ENCODE peak calls at places on chromosomes 13 and 19, in seven cellular contexts. B is cardiac muscle cell; E is CD8-positive, alpha-beta memory T cell; D is spleen; Q is fibroblast of lung; U is mesendoderm; J is body of pancreas. X is an unnamed sample.

GRCh38 chr13:58476176-58476575 is 844.6 kb downstream of the PCDH17 start:
- DNase-seq in Q (no peak), D (no peak), E (no peak), U (peak; percentile 92), J (no peak), B (no peak), X (no peak)

GRCh38 chr13:59415498-59415897 is 748.2 kb downstream of the DIAPH3 start:
- DNase-seq in E (no peak), U (no peak), Q (no peak), J (peak; percentile 52), B (peak; percentile 87), D (no peak), X (no peak)

GRCh38 chr13:24670927-24671326 is 9.3 kb upstream of the ATP12A start:
- DNase-seq in J (no peak), U (peak; percentile 93), E (no peak), Q (peak; percentile 20), D (no peak), B (peak; percentile 28), X (no peak)

GRCh38 chr13:95536629-95537241 is 15.8 kb upstream of the CLDN10 start:
- DNase-seq in J (peak; percentile 67), D (no peak), E (no peak), B (peak; percentile 43), Q (no peak), U (no peak), X (no peak)

GRCh38 chr19:40806385-40807146 is 7.6 kb downstream of the EGLN2 start:
- DNase-seq in E (peak; percentile 86), B (peak; percentile 77), D (peak; percentile 93), Q (peak; percentile 96), J (no peak), U (peak; percentile 100), X (peak; percentile 67)

GRCh38 chr13:78317030-78317429 is 286.3 kb downstream of the POU4F1 start:
- DNase-seq in B (peak; percentile 22), D (no peak), E (no peak), Q (no peak), U (peak; percentile 44), J (no peak), X (no peak)

GRCh38 chr13:21812192-21812626 is 141.3 kb downstream of the FGF9 start:
- DNase-seq in J (peak; percentile 26), B (peak; percentile 6), U (no peak), E (no peak), Q (no peak), D (no peak), X (no peak)

GRCh38 chr13:25776722-25777121 is 275.1 kb downstream of the SHISA2 start:
- DNase-seq in D (no peak), U (peak; percentile 93), Q (no peak), B (no peak), E (no peak), J (no peak), X (no peak)

GRCh38 chr13:99442273-99442895 is 58.9 kb upstream of the TM9SF2 start:
- DNase-seq in B (peak; percentile 67), J (peak; percentile 44), Q (peak; percentile 27), U (peak; percentile 46), E (peak; percentile 75), D (no peak), X (peak; percentile 40)

GRCh38 chr19:4506449-4507149 is 11.7 kb downstream of the PLIN4 start:
- DNase-seq in Q (peak; percentile 72), U (no peak), E (no peak), D (no peak), B (no peak), J (no peak), X (no peak)

GRCh38 chr13:97122381-97122996 is 99.6 kb upstream of the MBNL2 start:
- DNase-seq in Q (peak; percentile 80), E (no peak), D (no peak), B (no peak), J (no peak), U (no peak), X (no peak)

GRCh38 chr13:40787062-40787461 is 2.3 kb upstream of the SLC25A15 start:
- DNase-seq in E (no peak), D (no peak), B (no peak), Q (peak; percentile 72), U (no peak), J (no peak), X (no peak)

GRCh38 chr13:34816543-34816942 is 125.5 kb upstream of the NBEA start:
- DNase-seq in J (no peak), E (no peak), D (no peak), U (no peak), Q (peak; percentile 73), B (no peak), X (no peak)

GRCh38 chr13:91313103-91313502 is 34.4 kb upstream of the MIR17HG start:
- DNase-seq in U (peak; percentile 56), Q (peak; percentile 6), J (no peak), E (no peak), D (no peak), B (peak; percentile 29), X (no peak)

DNA sequence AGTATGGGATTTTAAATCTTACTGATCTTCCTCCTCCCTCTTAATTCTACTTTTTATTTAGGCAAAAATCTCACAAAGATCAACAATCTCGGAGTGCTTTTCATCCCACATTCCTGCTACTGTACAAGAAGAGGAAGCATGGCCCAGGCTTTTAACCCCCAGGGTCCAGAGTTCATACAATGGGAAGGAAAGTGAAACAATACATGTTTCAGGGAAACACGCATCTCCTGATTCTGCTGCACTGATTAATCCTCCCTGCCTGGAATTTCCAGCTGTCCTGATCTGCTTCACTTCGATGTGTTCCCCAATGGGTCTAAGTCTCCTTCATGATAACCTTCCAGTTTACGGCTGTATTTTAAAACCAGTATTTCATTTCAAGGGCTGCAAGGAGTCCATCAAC is 44.5 kb downstream of the COL4A1 start:
- DNase-seq in B (no peak), D (no peak), U (no peak), E (no peak), Q (no peak), J (no peak), X (no peak)
- H3K4me1 ChIP-seq in B (no peaks in the 10 kb centered on the region), D (peaks cover 92% of the 10 kb centered on the region), U (peaks cover 15% of the 10 kb centered on the region), E (no peaks in the 10 kb centered on the region), Q (peaks cover 41% of the 10 kb centered on the region), J (peaks cover 14% of the 10 kb centered on the region), X (no peaks in the 10 kb centered on the region)

DNA sequence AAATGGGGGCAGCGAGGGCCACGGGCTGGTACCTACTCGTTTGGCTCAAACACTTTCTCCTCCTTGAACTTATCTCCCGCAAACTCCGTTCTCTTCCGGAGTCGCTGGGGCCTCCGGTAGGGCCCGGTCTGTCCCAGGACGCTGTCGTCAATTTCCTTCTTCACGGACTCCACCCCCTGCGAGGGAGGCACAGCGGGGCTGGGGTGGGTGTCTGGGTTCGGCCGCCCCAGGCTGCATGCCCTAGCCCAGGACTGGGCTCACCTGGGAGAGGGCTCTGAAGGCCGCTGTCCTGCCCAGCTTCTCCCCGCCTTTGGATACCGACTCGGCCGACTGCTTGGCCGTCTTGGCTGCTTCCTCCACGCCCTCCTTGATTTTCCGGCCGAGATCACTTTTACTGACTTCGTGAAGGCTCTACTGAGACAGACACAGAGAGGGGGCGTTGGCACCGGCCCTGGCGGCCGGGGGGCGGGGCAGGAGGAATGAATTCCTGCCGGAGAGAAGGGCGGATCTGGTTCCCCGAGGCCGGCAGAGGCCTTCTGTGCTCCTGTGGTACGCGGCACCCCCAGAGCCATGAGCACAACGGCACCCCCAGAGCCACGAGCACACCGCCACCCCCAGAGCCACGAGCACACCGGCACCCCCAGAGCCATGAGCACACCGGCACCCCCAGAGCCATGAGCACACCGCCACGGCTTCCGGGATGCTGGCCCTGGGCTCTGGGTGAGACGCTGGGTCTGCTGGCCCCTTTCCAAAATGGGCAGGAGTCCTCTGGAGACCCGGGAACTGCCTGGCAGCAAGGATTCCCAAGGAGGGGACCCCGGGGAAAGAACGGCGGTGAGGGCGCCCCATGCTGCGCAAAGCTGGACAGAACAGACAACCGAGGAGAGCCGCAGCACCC is 8.1 kb upstream of the CTXN1 start:
- DNase-seq in J (no peak), U (no peak), B (no peak), E (no peak), Q (no peak), D (no peak), X (no peak)
- H3K36me3 ChIP-seq in J (peaks cover 5% of the 10 kb centered on the region), U (peaks cover 13% of the 10 kb centered on the region), B (peaks cover 52% of the 10 kb centered on the region), E (peaks cover 17% of the 10 kb centered on the region), Q (peaks cover 38% of the 10 kb centered on the region), D (peaks cover 72% of the 10 kb centered on the region), X (peaks cover 51% of the 10 kb centered on the region)

GRCh38 chr19:29943615-29944014 is 1.6 kb downstream of the URI1 start:
- DNase-seq in B (no peak), D (no peak), J (no peak), Q (no peak), E (no peak), U (no peak), X (no peak)
- H3K4me1 ChIP-seq in B (no peaks in the 10 kb centered on the region), D (peaks cover 57% of the 10 kb centered on the region), J (peaks cover 30% of the 10 kb centered on the region), Q (peaks cover 3% of the 10 kb centered on the region), E (peaks cover 53% of the 10 kb centered on the region), U (no peaks in the 10 kb centered on the region), X (peaks cover 50% of the 10 kb centered on the region)

DNA sequence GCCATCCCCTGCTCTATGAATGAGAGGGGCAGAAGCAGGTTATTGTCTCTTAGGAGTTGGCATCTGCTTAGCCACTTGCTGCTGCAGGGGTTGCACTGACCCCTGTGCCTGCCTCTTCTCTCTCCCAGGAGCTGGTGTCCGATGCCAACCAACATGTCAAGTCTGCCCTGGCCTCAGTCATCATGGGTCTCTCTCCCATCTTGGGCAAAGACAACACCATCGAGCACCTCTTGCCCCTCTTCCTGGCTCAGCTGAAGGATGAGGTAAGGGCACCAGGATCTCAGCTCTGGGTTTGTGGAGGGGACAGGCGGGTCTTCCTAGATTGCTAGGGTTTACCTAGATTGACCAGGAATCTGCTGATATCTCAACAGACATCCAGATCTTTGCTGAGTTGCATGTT is 26.5 kb downstream of the PPP2R1A start:
- DNase-seq in B (no peak), D (no peak), U (no peak), Q (no peak), E (no peak), J (no peak), X (no peak)
- H3K36me3 ChIP-seq in B (peaks cover 96% of the 10 kb centered on the region), D (peaks cover 100% of the 10 kb centered on the region), U (peaks cover 40% of the 10 kb centered on the region), Q (peaks cover 58% of the 10 kb centered on the region), E (peaks cover 85% of the 10 kb centered on the region), J (peaks cover 59% of the 10 kb centered on the region), X (peaks cover 87% of the 10 kb centered on the region)

DNA sequence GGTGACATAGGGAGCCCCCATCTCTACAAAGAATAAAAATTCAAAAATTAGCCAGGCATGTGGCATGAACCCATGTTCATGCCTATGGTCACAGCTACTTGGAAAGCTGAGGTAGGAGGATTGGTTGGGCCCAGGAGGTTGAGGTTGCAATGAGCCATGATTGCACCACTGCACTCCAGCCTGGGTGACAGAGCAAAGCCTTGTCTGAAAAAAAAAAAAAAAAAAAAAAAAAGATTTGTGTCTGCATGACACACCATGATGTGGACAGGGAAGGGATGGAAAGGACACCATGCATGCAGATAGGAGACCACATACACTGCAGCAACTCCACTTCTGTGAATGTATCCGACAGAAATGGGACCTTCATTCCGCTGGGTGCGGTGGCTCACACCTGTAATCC is 34.0 kb upstream of the HOMER3 start:
- DNase-seq in B (no peak), D (no peak), Q (no peak), J (no peak), U (no peak), E (no peak), X (no peak)
- H3K4me1 ChIP-seq in B (peaks cover 4% of the 10 kb centered on the region), D (peaks cover 33% of the 10 kb centered on the region), Q (peaks cover 4% of the 10 kb centered on the region), J (peaks cover 5% of the 10 kb centered on the region), U (no peaks in the 10 kb centered on the region), E (no peaks in the 10 kb centered on the region), X (no peaks in the 10 kb centered on the region)

DNA sequence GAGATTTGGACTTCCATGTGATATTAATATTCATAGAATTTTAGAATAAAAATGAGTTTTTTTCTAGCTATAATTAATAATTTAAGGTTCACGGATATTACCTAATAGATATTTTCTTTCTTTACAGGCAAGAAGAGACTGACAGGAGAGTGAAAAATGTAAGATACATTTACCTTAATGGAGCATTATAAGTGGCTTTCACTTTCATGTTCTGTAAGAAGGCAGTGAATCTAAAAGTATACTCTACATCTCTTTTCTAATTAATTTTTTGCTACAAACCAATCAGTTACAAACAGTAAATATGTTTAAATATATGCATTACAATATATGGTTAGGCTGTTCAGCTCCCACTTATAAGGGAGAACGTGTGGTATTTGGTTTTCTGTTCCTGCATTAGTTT is 159.1 kb downstream of the LMO7 start:
- DNase-seq in U (no peak), Q (no peak), J (no peak), D (no peak), E (no peak), B (no peak), X (no peak)
- H3K36me3 ChIP-seq in U (no peaks in the 10 kb centered on the region), Q (peaks cover 1% of the 10 kb centered on the region), J (no peaks in the 10 kb centered on the region), D (no peaks in the 10 kb centered on the region), E (no peaks in the 10 kb centered on the region), B (no peaks in the 10 kb centered on the region), X (peaks cover 4% of the 10 kb centered on the region)

X was measured in CD8-positive, alpha-beta T cell.